ENCODE peak calls at places on chromosomes 11 and 22, in five cellular contexts. B is psoas muscle; Z is heart right ventricle; A is CD4-positive, alpha-beta T cell; L is right atrium auricular region. V is an unnamed sample.

GRCh38 chr11:95413761-95414160 is 182.8 kb upstream of the SESN3 start:
- DNase-seq in B (no peak), A (no peak), L (no peak), Z (no peak), V (no peak)

GRCh38 chr11:88284306-88285057 is 53.1 kb downstream of the CTSC start:
- DNase-seq in Z (no peak), B (no peak), L (no peak), A (no peak), V (no peak)

GRCh38 chr11:93903989-93904388 is 53.6 kb upstream of the VSTM5 start:
- DNase-seq in A (no peak), Z (no peak), B (no peak), L (no peak), V (no peak)

GRCh38 chr11:6544921-6545850 is 48.1 kb downstream of the DNHD1 start:
- DNase-seq in B (no peak), A (no peak), L (no peak), Z (no peak), V (no peak)

GRCh38 chr11:116641561-116642045 is 131.2 kb downstream of the BUD13 start:
- DNase-seq in B (no peak), L (no peak), A (no peak), Z (peak), V (no peak)

GRCh38 chr11:65187971-65188461 is 6.3 kb downstream of the CAPN1 start:
- DNase-seq in L (no peak), A (no peak), Z (no peak), B (no peak), V (no peak)

GRCh38 chr11:40338739-40339138 is 1120.7 kb downstream of the LRRC4C start:
- DNase-seq in A (no peak), Z (no peak), L (no peak), B (no peak), V (no peak)

GRCh38 chr11:134512791-134513538 is 100.9 kb upstream of the B3GAT1 start:
- DNase-seq in Z (no peak), B (no peak), A (no peak), L (no peak), V (no peak)

GRCh38 chr11:18704698-18705097 is 6.1 kb downstream of the TMEM86A start:
- DNase-seq in L (no peak), A (no peak), Z (no peak), B (no peak), V (no peak)

GRCh38 chr22:17095538-17095937 is 10.7 kb downstream of the IL17RA start:
- DNase-seq in L (no peak), B (no peak), A (no peak), Z (no peak), V (no peak)

GRCh38 chr22:30754971-30755759 is 60.5 kb downstream of the OSBP2 start:
- DNase-seq in A (peak), B (peak), L (no peak), Z (no peak), V (no peak)

GRCh38 chr11:62437616-62438015 is 18.8 kb downstream of the SCGB1A1 start:
- DNase-seq in B (no peak), A (no peak), L (no peak), Z (no peak), V (no peak)

GRCh38 chr11:131370090-131370751 is at the start of gene NTM:
- DNase-seq in L (peak), A (no peak), B (peak), Z (peak), V (peak)

DNA sequence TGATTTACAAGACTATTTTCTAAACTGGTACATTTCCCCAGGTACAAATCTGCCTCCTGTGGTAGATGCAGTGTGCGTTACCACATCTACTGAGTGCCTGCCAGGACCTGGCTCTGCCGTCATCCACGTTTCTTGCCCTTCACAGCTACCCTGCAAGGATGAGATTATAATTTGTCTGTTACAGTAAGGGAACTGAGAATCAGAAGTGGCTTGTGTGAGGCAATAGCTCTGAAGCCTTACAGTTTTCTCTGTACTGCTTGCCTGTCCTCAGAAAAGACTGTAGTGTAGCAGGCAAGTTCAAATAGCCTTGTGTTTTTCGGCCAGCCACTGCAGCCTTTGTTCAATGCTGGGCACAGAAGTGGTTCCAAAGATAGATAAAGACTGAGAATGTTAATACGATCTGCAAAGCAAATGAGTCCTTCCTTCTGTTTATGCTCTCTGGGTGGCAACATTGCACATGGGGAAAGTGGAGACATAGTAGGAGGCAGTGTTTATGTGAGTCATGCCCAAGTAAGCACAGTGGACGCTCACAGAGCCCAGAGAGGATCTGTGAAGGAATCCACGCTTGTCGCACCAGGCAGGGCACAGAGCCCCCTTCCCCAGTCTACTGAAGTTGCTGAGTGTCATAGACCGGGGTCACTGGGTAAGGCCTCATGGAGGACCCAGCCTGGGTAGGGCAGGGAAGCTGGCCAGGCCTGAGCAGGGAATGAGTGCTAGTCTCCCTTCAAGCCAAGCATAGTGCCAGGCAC is 49.1 kb downstream of the MICAL2 start:
- DNase-seq in A (no peak), B (no peak), L (peak), Z (no peak), V (no peak)
- TF ChIP-seq CTCF in A (no peak), B (no peak), L (no peak), Z (peak), V (no peak)

GRCh38 chr22:32588063-32588462 is 113.5 kb downstream of the FBXO7 start:
- DNase-seq in A (no peak), Z (no peak), L (no peak), B (no peak), V (no peak)

GRCh38 chr22:32584650-32585049 is 110.0 kb downstream of the FBXO7 start:
- DNase-seq in A (no peak), L (no peak), Z (no peak), B (no peak), V (no peak)

GRCh38 chr22:32587449-32587848 is 112.8 kb downstream of the FBXO7 start:
- DNase-seq in B (peak), A (no peak), Z (peak), L (peak), V (peak)

GRCh38 chr22:32583921-32584335 is 109.3 kb downstream of the FBXO7 start:
- DNase-seq in L (no peak), A (no peak), Z (no peak), B (no peak), V (peak)

DNA sequence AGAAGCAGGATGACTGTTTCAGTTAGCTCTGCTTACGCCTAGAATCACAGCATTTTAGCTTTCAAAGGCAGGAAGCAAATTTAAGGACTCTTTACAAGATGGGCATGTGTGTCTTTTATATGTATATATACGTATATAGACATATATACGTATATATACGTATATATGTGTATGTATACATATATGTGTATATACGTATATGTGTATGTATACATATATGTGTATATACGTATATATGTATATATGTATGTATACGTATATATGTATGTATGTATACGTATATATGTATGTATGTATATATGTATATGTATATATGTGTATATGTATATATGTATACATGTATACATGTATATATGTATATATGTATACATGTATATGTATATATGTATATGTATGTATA is 111.1 kb downstream of the FBXO7 start:
- DNase-seq in L (no peak), Z (no peak), B (no peak), A (no peak), V (no peak)
- H3K27ac ChIP-seq in L (no peak), Z (no peak), B (no peak), A (no peak), V (no peak)

DNA sequence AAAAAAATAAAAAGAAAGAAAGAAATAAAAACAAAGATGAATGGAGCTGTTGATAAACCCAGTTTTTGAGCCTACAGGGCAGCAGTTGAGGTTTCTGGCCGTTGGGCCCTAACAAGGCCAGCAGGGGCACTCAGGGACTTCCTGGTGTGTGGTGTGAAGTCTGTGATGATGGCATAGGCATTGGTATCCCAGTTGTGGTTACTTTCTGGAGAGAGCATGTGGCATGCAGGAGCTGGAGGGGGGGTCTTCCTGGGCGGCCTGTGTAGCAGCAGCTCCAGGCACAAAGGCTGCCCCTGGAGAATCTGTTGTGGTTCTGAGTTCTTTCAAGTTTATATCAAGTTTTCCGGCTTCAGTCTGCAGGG is 2.0 kb upstream of the TXNRD2 start:
- DNase-seq in L (no peak), Z (no peak), A (no peak), B (no peak), V (no peak)
- TF ChIP-seq CTCF in L (no peak), Z (no peak), A (no peak), B (peak), V (no peak)

DNA sequence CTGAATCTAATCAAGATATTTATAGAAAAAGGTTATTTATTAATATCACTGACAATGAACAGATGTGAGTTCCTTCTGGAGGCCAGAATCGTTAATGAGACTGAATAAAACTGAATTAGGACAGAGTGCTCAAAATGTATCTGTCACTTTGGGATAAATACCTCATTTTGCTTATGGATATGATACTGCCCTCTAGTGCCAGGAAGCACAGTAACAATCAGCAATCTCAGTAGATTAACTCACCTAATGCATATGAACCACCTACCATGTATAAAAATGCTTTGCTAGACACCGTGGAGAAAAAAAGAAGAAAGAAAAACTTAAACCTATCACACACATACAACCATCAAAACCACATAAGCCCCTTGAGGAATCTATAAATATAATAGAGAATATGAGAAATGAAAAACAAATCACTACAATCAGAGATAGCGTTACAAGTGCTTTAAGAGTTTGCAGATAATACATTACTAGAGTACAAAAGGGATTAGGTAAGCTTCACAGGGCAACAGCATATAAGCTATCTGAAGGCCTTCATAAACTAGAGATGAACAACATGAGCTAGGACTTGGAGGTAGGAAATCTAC is 117.4 kb downstream of the SGSM3 start:
- DNase-seq in A (no peak), B (no peak), Z (no peak), L (no peak), V (no peak)
- H3K27ac ChIP-seq in A (no peak), B (peak), Z (peak), L (no peak), V (peak)

GRCh38 chr22:37309221-37310074 is 27.1 kb downstream of the CYTH4 start:
- DNase-seq in L (no peak), B (peak), Z (no peak), A (peak), V (no peak)

GRCh38 chr22:37308385-37309200 is 26.3 kb downstream of the CYTH4 start:
- DNase-seq in L (no peak), B (no peak), A (no peak), Z (no peak), V (no peak)

GRCh38 chr22:37311761-37312312 is 29.5 kb downstream of the CYTH4 start:
- DNase-seq in A (no peak), Z (no peak), L (no peak), B (no peak), V (no peak)

GRCh38 chr22:37310815-37311595 is 28.7 kb downstream of the CYTH4 start:
- DNase-seq in Z (no peak), B (peak), L (peak), A (no peak), V (no peak)

DNA sequence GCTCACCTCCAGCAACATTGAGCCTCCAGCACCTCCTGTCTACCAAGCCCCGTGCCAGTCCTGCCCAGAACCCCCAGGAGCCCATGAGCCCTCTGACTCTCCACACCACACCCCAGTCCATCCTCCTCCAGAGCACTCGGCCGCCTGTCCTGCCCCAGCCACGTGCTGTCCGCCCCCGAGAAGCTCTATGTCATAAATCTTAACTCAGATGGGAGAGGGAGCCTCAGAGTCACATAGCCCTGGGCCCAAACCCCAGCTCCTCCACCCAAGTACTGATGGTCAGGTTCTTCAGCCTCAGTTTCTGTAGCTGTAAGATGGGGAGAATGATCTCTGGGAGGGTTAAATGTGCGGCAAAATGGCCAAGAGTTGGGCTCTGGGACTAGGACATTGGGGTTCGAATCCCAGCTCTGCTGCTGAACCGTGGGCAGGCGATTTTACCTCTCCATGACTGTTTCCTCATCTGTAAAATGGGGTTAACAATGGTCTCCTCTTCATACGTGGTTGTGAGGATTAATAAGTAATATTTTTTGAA is 27.8 kb downstream of the CYTH4 start:
- DNase-seq in Z (no peak), L (no peak), A (no peak), B (no peak), V (no peak)
- TF ChIP-seq CTCF in Z (no peak), L (no peak), A (no peak), B (no peak), V (no peak)

DNA sequence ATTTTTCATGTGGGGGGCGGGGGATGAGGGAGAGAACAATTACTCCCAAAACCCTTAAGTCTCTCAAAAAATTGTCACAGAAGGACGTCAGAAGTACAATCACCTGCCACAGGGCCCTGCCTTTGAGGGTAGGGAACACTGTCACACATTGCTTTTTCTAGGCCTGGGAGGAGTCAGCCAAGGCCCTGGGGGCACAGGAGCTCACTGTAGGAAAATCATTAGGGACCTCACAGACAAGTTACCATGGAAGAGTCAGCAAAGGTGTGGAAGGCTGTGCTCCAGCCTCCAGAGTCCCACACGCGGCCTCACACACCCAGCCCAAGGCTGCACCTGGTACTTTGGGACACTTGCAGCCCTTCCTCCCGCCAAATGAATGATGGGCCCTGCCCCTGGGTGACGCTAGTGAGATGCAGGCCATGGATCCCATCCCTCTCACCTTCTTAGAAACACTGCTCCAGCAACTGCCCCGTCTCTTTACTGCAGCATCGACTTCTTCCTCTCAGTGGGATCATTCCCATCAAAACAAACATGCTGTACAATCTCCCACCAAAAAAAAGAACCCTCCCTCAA is 3.3 kb downstream of the PLEKHA7 start:
- DNase-seq in L (no peak), Z (no peak), B (no peak), A (no peak), V (no peak)
- H3K27ac ChIP-seq in L (no peak), Z (no peak), B (no peak), A (no peak), V (peak)

GRCh38 chr11:58133329-58134076 is 8.2 kb upstream of the OR9I1 start:
- DNase-seq in A (no peak), L (no peak), B (no peak), Z (no peak), V (no peak)

GRCh38 chr11:58135171-58135570 is 9.8 kb upstream of the OR9I1 start:
- DNase-seq in L (no peak), Z (no peak), B (no peak), A (no peak), V (no peak)

GRCh38 chr11:58134151-58134550 is 8.8 kb upstream of the OR9I1 start:
- DNase-seq in Z (no peak), B (no peak), L (no peak), A (no peak), V (no peak)
- TF ChIP-seq CTCF in Z (no peak), B (no peak), L (no peak), A (no peak), V (no peak)

GRCh38 chr22:32544953-32545558 is 70.4 kb downstream of the FBXO7 start:
- DNase-seq in Z (no peak), A (no peak), L (no peak), B (no peak), V (no peak)
- H3K27ac ChIP-seq in Z (no peak), A (no peak), L (no peak), B (no peak), V (no peak)